ENCODE peak calls at places on chromosomes 6 and 20, in four cellular contexts. One of them, this sample, is unnamed.

GRCh38 chr6:75377386-75377785 is 92.8 kb upstream of the TMEM30A start:
- DNase-seq in BJ: no peak
- DNase-seq in fibroblast of lung: no peak
- DNase-seq in gastrocnemius medialis: no peak
- DNase-seq in this sample: no peak

GRCh38 chr20:2697768-2698167 is 5.2 kb downstream of the EBF4 start:
- DNase-seq in fibroblast of lung: no peak
- DNase-seq in BJ: no peak
- DNase-seq in gastrocnemius medialis: no peak
- DNase-seq in this sample: no peak

GRCh38 chr20:420721-421574 is 12.8 kb downstream of the RBCK1 start:
- DNase-seq in fibroblast of lung: no peak
- DNase-seq in gastrocnemius medialis: no peak
- DNase-seq in BJ: no peak
- DNase-seq in this sample: no peak

GRCh38 chr6:153032255-153032882 is 29.9 kb upstream of the MTRF1L start:
- DNase-seq in BJ: peak
- DNase-seq in fibroblast of lung: peak
- DNase-seq in gastrocnemius medialis: no peak
- DNase-seq in this sample: no peak

GRCh38 chr6:132961122-132961521 is 146.8 kb downstream of the RPS12 start:
- DNase-seq in fibroblast of lung: peak
- DNase-seq in BJ: no peak
- DNase-seq in gastrocnemius medialis: no peak
- DNase-seq in this sample: no peak

GRCh38 chr6:4369616-4370015 is 234.2 kb upstream of the ECI2 start:
- DNase-seq in BJ: no peak
- DNase-seq in fibroblast of lung: peak
- DNase-seq in gastrocnemius medialis: peak
- DNase-seq in this sample: no peak

GRCh38 chr6:4936681-4937041 is 67.2 kb downstream of the RPP40 start:
- DNase-seq in gastrocnemius medialis: no peak
- DNase-seq in BJ: no peak
- DNase-seq in fibroblast of lung: peak
- DNase-seq in this sample: no peak

GRCh38 chr6:67350729-67351128 is 1284.4 kb upstream of the ADGRB3 start:
- DNase-seq in fibroblast of lung: no peak
- DNase-seq in BJ: no peak
- DNase-seq in gastrocnemius medialis: no peak
- DNase-seq in this sample: no peak

GRCh38 chr6:16239090-16239797 is 857 bp downstream of the GMPR start:
- DNase-seq in fibroblast of lung: peak
- DNase-seq in gastrocnemius medialis: peak
- DNase-seq in BJ: no peak
- DNase-seq in this sample: no peak

DNA sequence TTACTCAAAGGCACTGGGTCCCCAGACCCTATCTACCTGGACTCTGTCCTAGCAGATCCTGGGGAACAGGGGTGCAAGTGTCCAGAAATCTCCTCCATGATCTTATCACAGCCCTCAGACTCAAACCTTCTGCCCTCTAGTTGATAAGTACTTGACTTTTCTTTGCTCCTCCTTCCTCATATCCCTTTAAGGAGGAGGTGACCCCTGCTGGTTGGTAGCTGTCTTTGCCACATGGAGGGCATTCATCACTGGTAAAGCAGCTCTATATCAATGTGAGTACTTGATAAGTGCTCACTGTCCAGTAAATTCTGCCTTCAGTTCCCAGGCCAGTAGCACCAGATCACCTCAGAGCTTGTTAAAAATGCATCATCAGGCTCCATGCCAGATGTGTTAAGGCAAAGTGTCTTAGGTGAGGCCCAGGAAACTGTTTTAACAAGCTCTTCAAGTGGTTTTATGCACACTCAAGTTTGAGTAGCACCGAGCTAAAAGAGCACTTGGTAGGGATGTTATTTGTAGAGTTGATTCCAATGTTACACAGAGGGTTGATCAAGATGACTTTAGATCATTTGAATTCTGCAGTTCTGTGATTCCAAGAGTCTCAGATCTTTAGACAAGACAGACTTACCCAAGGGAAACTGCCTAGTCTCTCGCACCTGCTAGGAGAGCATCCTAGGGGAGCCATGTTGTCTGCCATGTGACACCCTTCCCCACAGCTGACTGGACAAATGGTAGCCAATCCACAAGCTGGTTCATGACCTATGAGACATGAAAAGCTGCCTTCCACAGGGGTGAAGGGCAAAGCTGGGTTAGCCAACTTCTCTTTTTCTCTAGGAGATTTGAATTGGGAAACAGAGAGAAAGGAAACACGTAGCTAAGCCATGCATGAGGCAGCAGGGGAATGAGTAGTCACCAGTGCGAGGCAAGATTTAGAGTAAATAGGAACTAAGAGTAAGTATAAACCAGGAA is 18.6 kb downstream of the TREML2 start:
- DNase-seq in fibroblast of lung: peak
- DNase-seq in gastrocnemius medialis: no peak
- DNase-seq in BJ: no peak
- DNase-seq in this sample: no peak
- TF ChIP-seq CTCF in fibroblast of lung: peak
- TF ChIP-seq CTCF in gastrocnemius medialis: peak
- TF ChIP-seq CTCF in BJ: peak
- TF ChIP-seq CTCF in this sample: peak

DNA sequence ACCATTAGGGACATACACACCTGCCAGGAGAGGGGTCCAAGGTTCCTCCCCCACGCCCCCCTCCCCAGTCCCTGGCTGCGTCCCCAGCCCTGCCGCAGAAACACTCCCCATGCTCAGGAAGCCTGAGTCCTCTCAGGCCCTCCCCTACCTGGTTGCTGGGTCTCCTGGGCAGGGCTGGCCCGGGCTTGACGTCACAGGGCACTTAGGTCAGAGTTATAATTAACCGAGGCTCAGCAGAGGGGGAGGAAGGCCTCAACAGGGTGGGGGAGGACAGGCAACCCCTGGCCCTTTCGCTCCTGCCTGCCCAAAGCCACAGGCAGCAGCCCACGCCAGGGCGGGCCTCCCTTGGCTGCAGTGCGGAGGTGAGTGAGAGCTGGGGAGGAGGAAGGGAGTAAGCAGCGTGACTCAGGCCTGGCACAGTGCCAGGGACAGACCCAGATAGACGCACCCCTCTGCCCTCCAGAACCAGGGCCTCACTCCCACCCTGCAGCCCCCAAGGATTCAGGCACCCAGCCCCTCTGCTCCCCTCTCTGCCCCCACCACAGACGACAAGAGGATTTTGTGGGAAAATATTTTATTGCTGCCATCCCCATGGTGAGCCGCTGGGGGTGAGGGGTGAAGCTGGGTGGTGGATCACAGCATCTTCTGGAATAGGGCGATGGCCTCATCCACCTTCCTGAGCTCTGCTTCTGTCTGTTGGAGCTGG is at the start of gene VWA7:
- DNase-seq in gastrocnemius medialis: peak
- DNase-seq in fibroblast of lung: peak
- DNase-seq in BJ: no peak
- DNase-seq in this sample: peak
- H3K4me3 ChIP-seq in gastrocnemius medialis: peak
- H3K4me3 ChIP-seq in fibroblast of lung: no peak
- H3K4me3 ChIP-seq in BJ: no peak
- H3K4me3 ChIP-seq in this sample: peak

GRCh38 chr6:118735320-118735719 is 83.9 kb upstream of the CEP85L start:
- DNase-seq in gastrocnemius medialis: no peak
- DNase-seq in fibroblast of lung: no peak
- DNase-seq in BJ: no peak
- DNase-seq in this sample: no peak
- TF ChIP-seq CTCF in gastrocnemius medialis: peak
- TF ChIP-seq CTCF in fibroblast of lung: peak
- TF ChIP-seq CTCF in BJ: peak
- TF ChIP-seq CTCF in this sample: peak

DNA sequence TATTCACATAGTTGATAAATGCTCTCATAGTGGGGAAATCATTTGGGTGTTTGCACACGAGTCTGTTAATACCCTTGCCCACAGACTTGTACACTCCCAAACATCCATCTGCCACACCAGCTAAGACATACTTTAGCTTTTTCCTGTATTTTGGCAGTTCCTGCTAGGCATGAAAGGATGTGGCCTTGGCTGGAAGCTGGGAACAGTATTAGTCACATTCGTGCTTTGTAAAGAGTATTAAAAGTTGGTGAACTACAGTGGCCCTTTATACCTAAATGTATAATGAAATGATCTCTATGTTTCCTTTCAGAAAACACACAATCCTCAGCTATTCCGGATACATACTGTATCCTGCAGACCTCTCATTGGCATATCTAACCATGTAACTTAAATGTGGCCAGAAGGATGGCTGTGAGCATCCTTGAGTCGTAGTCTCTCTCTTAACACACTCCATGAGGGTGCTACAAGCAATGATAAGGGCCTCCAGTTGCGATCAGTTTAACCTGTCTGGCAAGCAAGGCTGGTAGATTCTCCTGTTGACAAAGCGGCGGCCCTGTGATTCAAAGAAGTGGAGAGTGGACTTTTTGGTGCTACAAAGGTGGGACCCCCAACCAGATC is 1.5 kb downstream of the LEMD2 start:
- DNase-seq in gastrocnemius medialis: no peak
- DNase-seq in BJ: no peak
- DNase-seq in fibroblast of lung: peak
- DNase-seq in this sample: no peak
- H3K4me3 ChIP-seq in gastrocnemius medialis: peak
- H3K4me3 ChIP-seq in BJ: peak
- H3K4me3 ChIP-seq in fibroblast of lung: peak
- H3K4me3 ChIP-seq in this sample: peak

GRCh38 chr20:39885975-39886649 is 802.9 kb downstream of the MAFB start:
- DNase-seq in gastrocnemius medialis: peak
- DNase-seq in BJ: peak
- DNase-seq in fibroblast of lung: peak
- DNase-seq in this sample: no peak
- TF ChIP-seq CTCF in gastrocnemius medialis: peak
- TF ChIP-seq CTCF in BJ: peak
- TF ChIP-seq CTCF in fibroblast of lung: peak
- TF ChIP-seq CTCF in this sample: peak

DNA sequence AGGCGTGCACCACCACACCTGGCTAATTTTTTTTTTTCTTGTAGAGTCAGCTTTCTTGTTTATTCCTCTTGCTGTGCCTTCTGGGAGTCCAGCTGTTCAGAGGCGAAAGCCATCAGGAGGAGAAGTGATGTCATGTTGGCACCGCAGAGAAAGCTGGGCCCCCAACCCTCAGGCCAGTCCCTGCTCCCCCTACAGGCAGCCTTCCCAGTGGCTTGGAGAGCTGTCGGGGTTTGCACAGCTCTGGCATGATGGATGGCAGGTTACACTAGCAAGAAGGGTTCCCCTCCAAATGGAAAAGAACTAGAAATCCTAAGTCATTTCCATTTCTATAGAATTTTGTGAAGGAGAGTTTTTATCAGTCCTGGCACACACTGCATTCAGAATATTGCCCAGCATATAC is 72.6 kb downstream of the C6orf52 start:
- DNase-seq in fibroblast of lung: no peak
- DNase-seq in gastrocnemius medialis: no peak
- DNase-seq in BJ: no peak
- DNase-seq in this sample: no peak
- H3K4me3 ChIP-seq in fibroblast of lung: no peak
- H3K4me3 ChIP-seq in gastrocnemius medialis: no peak
- H3K4me3 ChIP-seq in BJ: no peak
- H3K4me3 ChIP-seq in this sample: no peak

DNA sequence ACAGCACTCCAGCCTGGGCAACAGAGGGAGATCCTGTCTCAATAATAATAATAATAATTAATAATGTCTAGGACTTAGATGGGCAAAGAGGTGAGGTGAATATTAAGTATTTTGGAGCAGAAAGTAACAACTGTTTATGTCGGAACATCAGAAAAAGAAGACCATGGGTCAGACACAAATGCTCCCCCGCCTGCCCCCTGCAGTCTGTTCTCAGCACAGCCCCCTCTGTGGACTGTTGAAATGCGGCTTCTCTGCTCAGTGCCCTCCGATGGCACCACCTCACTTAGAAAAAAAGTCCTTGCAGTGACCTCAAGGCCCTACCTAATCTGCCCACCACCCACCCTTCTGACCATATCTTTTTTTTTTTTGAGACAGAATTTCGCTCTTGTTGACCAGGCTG is 5.2 kb upstream of the ETV7 start:
- DNase-seq in gastrocnemius medialis: no peak
- DNase-seq in BJ: no peak
- DNase-seq in fibroblast of lung: no peak
- DNase-seq in this sample: no peak
- TF ChIP-seq CTCF in gastrocnemius medialis: no peak
- TF ChIP-seq CTCF in BJ: no peak
- TF ChIP-seq CTCF in fibroblast of lung: no peak
- TF ChIP-seq CTCF in this sample: no peak

DNA sequence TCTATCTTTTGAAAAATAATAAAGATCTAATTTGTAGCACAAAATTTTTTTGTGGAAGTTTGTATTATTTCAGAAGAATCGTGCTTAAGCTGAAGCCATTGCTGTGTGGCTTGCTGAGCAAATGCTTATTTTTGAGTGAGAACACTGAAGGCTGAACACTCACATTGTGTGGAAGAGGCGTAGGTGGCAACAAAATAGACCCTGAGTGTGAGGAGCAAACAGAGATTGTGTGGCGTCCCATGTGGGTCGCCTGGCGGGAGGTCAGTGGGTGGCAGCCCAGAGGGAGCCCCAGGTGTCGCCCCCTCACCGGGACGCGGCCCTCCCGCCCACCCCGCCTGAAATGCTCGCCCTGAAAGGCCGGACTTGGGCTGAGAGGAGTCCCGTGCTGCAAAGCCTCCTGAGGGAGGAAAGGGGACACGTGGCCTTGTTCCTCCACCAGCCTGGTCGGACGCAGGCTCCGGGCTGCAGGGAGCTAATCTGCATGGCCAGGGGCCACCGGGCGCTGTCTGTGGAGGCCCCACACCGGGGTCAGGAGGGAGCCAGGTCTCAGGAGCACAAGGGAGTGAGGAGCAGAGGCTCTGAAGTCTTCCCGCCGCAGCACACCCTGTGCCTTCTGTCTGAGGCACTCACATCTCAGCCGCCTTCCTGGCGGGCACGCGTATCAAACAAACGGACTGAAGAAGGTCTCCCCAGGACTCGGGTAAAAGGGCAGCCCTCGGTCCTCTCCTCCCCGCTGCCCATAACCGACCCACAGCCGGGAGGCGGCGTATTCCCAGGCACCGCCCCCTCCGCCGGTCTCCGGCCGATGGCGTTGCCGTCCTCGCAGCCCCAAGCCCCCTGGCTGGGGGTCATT is 15.9 kb downstream of the DDO start:
- DNase-seq in fibroblast of lung: no peak
- DNase-seq in gastrocnemius medialis: no peak
- DNase-seq in BJ: no peak
- DNase-seq in this sample: no peak
- H3K4me3 ChIP-seq in fibroblast of lung: peak
- H3K4me3 ChIP-seq in gastrocnemius medialis: peak
- H3K4me3 ChIP-seq in BJ: peak
- H3K4me3 ChIP-seq in this sample: no peak

This sample was measured in RWPE2.